ENCODE peak calls at places on chromosomes 11 and 22, in six cellular contexts. O is H9; C is stimulated activated CD4-positive, alpha-beta T cell treated with anti-CD3 and anti-CD28 coated beads, Interleukin-4, amount 100 ng/mL, for 1 hour; W is adrenal gland; Y is AG09309; V is activated effector memory CD4-positive, alpha-beta T cell treated with Interleukin-2 at 50 U/mL for 16 hours. N is an unnamed sample.

GRCh38 chr11:108559904-108560303 is 33.7 kb downstream of the EXPH5 start:
- DNase-seq in O (no peak), C (no peak), W (no peak), Y (peak; percentile 65), V (no peak), N (no peak)

GRCh38 chr11:134741453-134742227 is 329.6 kb upstream of the B3GAT1 start:
- DNase-seq in O (no peak), C (no peak), W (no peak), Y (no peak), V (no peak), N (no peak)

GRCh38 chr11:88174627-88175003 is 628 bp downstream of the RAB38 start:
- DNase-seq in O (peak; percentile 41), C (peak; percentile 51), W (peak; percentile 91), Y (peak; percentile 76), V (no peak), N (peak; percentile 32)

GRCh38 chr11:61679301-61679700 is 890 bp upstream of the DAGLA start:
- DNase-seq in O (no peak), C (no peak), W (no peak), Y (no peak), V (no peak), N (peak; percentile 86)

GRCh38 chr11:63427971-63428508 is 58.5 kb downstream of the SLC22A9 start:
- DNase-seq in O (peak; percentile 51), C (no peak), W (no peak), Y (no peak), V (no peak), N (no peak)

GRCh38 chr11:46295312-46295995 is 18.0 kb downstream of the CREB3L1 start:
- DNase-seq in O (peak; percentile 91), C (peak; percentile 79), W (peak; percentile 86), Y (no peak), V (peak; percentile 58), N (peak; percentile 86)

GRCh38 chr11:1542267-1542666 is 29.8 kb downstream of the DUSP8 start:
- DNase-seq in O (no peak), C (no peak), W (no peak), Y (no peak), V (no peak), N (no peak)

GRCh38 chr22:48581821-48582469 is 1245.7 kb downstream of the BRD1 start:
- DNase-seq in O (no peak), C (no peak), W (no peak), Y (no peak), V (no peak), N (no peak)

GRCh38 chr22:49133541-49133940 is 694.1 kb downstream of the BRD1 start:
- DNase-seq in O (no peak), C (no peak), W (no peak), Y (no peak), V (no peak), N (no peak)

GRCh38 chr11:68840661-68841653 is 759 bp downstream of the CPT1A start:
- DNase-seq in O (no peak), C (peak; percentile 26), W (peak; percentile 65), Y (no peak), V (peak; percentile 12), N (no peak)

GRCh38 chr11:94519478-94520084 is 7.3 kb downstream of the C11orf97 start:
- DNase-seq in O (no peak), C (no peak), W (no peak), Y (no peak), V (no peak), N (no peak)

N was measured in WERI-Rb-1.